ENCODE peak calls at places on chromosomes 11 and 22, in seven cellular contexts. N is Panc1, T is stomach, X is HCT116, A is GM23338, Z is H1, D is sigmoid colon. W is an unnamed sample.

GRCh38 chr11:111429066-111429506 is 50.0 kb upstream of the POU2AF1 start:
- DNase-seq in N (no peak), A (peak), D (peak), Z (no peak), T (peak), X (peak), W (no peak)

GRCh38 chr11:93573184-93573583 is 30.0 kb upstream of the SMCO4 start:
- DNase-seq in T (no peak), X (no peak), Z (no peak), N (no peak), A (no peak), D (no peak), W (no peak)

GRCh38 chr22:22756109-22756508 is 111.7 kb downstream of the GGTLC2 start:
- DNase-seq in T (no peak), D (no peak), X (no peak), N (no peak), A (no peak), Z (no peak), W (no peak)

GRCh38 chr11:112795896-112796686 is 165.1 kb upstream of the NCAM1 start:
- DNase-seq in Z (no peak), D (peak), N (no peak), X (no peak), T (no peak), A (no peak), W (no peak)

GRCh38 chr11:103926990-103927389 is 109.5 kb upstream of the DDI1 start:
- DNase-seq in D (no peak), Z (no peak), A (no peak), T (no peak), X (no peak), N (no peak), W (no peak)

GRCh38 chr11:46278387-46279173 is 1.1 kb downstream of the CREB3L1 start:
- DNase-seq in D (peak), Z (no peak), N (no peak), X (no peak), A (peak), T (peak), W (no peak)

GRCh38 chr11:108286369-108286768 is 63.5 kb downstream of the ATM start:
- DNase-seq in X (no peak), D (no peak), A (peak), N (no peak), Z (no peak), T (no peak), W (no peak)

GRCh38 chr11:47378836-47379170 is 456 bp upstream of the SPI1 start:
- DNase-seq in T (no peak), D (no peak), N (no peak), Z (no peak), A (no peak), X (no peak), W (peak)

GRCh38 chr22:23300476-23300875 is 120.2 kb downstream of the BCR start:
- DNase-seq in D (no peak), N (no peak), A (no peak), T (no peak), X (no peak), Z (no peak), W (no peak)

GRCh38 chr22:38246692-38247091 is 26.1 kb downstream of the TMEM184B start:
- DNase-seq in D (peak), Z (no peak), X (no peak), T (no peak), A (no peak), N (no peak), W (no peak)

GRCh38 chr22:38755155-38755910 is 465 bp downstream of the SUN2 start:
- DNase-seq in A (peak), N (no peak), Z (no peak), X (no peak), T (peak), D (peak), W (peak)

GRCh38 chr11:22433066-22433450 is 94.9 kb downstream of the SLC17A6 start:
- DNase-seq in Z (no peak), T (no peak), A (peak), N (no peak), D (no peak), X (no peak), W (no peak)

GRCh38 chr11:76205252-76206076 is 838 bp downstream of the WNT11 start:
- DNase-seq in A (no peak), Z (no peak), X (no peak), N (no peak), D (no peak), T (no peak), W (no peak)

GRCh38 chr11:73510877-73511276 is 87.0 kb downstream of the FAM168A start:
- DNase-seq in A (no peak), N (no peak), X (no peak), Z (no peak), T (no peak), D (no peak), W (no peak)

GRCh38 chr11:64165482-64165841 is 451 bp downstream of the MACROD1 start:
- DNase-seq in N (no peak), A (no peak), D (no peak), X (no peak), Z (no peak), T (no peak), W (no peak)

GRCh38 chr11:2810401-2811205 is 75.0 kb downstream of the CDKN1C start:
- DNase-seq in A (no peak), Z (no peak), T (no peak), N (no peak), D (no peak), X (no peak), W (peak)

GRCh38 chr11:36097219-36097650 is 153.4 kb downstream of the LDLRAD3 start:
- DNase-seq in T (no peak), N (no peak), A (no peak), X (no peak), D (no peak), Z (no peak), W (no peak)

DNA sequence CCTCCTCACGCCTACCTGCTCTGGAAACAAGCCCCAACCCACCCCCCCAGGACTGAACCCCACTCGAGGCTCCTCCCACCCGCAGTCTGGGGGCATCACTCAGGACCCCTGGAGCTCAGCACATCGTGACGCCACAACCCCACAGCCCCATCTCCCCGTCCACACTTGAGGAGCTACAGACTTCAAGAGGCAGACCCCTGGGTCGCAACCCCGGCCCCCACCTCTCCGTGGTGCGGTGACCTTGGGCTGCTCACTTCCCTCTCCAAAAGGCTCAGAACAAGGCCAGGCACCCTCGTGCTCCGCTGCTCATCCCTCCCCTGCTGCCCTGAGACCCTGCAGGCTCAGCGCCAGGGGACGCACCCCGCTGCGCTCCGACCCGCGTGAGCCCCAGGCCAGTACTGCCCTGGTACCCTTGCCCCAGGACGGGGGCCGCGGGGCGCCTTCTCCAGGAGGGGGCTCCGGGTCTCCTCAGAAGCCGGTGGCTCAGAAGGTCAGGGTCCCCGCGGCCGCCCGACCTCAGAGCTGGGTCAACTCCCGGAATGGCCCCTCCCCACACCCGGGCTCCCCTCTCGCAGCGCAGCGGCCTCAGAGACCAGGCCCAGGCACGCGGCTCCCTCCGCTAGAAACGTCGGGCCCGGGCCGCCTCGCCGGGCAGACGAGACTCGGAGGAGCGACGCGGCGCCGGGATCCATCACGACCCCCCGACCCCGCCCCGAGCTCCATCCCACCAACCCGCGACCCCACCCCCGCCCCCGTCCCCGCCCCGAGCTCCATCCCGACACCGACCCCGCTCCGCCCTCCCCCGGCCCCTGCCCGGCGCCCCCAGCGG is 614 bp downstream of the GATD1 start:
- DNase-seq in T (no peak), N (no peak), D (peak), X (no peak), Z (no peak), A (peak), W (peak)
- TF ChIP-seq POLR2AphosphoS5 in T (no peak), N (peak), D (no peak), X (no peak), Z (no peak), A (peak), W (no peak)

GRCh38 chr22:36461665-36462474 is 19.6 kb downstream of the TXN2 start:
- DNase-seq in X (no peak), A (peak), T (no peak), Z (peak), N (no peak), D (peak), W (no peak)
- TF ChIP-seq POLR2AphosphoS5 in X (no peak), A (no peak), T (peak), Z (peak), N (no peak), D (no peak), W (peak)

DNA sequence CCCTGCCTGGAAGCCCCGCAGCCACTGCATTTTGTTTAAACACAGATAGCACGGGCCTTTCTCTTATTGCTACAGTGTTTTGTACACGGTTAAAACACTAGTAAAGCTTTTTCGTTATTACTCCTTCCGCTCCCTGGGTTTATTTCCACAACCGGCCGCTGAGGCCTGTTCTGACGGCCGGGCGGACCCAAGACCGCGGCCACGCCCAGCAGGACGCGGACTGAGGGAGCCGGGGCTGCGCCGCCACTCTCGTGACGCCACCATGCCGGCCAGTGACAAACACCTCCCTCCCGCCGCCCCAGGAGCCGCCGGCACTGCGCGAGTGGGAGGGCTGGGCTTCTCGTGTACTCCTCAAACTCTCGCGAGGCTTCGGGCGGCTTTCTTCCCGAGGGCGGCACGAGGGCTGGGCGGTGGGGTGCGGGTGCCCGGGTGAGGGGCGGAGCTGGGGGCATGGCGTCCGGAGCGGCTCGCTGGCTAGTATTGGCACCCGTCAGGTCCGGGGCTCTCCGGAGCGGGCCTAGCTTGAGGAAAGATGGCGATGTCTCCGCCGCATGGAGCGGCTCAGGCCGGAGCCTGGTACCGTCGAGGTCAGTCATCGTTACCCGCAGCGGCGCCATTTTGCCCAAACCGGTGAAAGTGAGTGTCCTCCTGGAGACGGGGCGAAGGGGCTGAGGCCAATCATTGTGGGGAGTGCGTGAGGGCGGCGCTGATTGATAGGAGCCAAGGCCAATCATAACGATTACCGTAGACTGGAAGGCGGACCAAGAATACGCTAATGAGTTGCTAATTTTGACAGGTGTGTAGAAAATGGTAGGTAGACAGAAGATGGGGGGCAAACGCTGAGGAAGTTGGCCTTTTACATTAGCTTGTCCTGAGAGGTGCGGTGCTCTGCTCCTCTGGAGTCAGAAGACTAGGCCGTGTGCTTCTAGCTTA is at the start of gene SMDT1:
- DNase-seq in A (peak), N (peak), T (peak), D (peak), Z (peak), X (peak), W (peak)
- TF ChIP-seq POLR2AphosphoS5 in A (peak), N (peak), T (peak), D (peak), Z (peak), X (peak), W (peak)

GRCh38 chr11:26867286-26867685 is 126.6 kb upstream of the FIBIN start:
- DNase-seq in A (no peak), D (no peak), Z (no peak), T (no peak), X (no peak), N (no peak), W (no peak)

GRCh38 chr11:26862801-26863200 is 131.1 kb upstream of the FIBIN start:
- DNase-seq in Z (no peak), T (no peak), D (no peak), A (no peak), N (no peak), X (no peak), W (no peak)

GRCh38 chr11:26860411-26860810 is 133.5 kb upstream of the FIBIN start:
- DNase-seq in X (no peak), Z (no peak), A (no peak), N (no peak), T (no peak), D (no peak), W (no peak)

DNA sequence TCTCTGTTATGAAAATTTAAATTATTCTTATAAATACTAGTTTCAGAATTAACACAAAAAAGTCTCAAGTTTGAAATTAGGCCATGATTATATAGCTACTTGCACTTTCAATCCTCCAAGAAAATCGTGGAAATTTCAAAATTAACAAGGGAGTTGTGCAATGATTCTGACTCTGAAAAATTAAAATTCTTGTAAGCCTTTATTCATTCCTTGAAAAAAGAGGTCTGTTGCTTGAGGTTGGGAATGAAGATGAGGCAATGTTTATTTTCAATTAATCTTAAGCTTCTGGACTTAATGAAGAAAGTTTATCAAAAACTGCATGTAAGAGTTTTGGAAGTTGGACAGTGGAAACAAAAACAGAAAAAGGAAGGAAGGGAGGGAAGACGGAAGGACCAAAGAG is 128.2 kb upstream of the FIBIN start:
- DNase-seq in T (no peak), N (no peak), X (no peak), A (no peak), D (no peak), Z (no peak), W (no peak)
- TF ChIP-seq POLR2AphosphoS5 in T (no peak), N (no peak), X (no peak), A (no peak), D (no peak), Z (no peak), W (no peak)

GRCh38 chr11:72470386-72470785 is 36.1 kb upstream of the CLPB start:
- DNase-seq in Z (no peak), D (no peak), N (no peak), T (no peak), A (no peak), X (no peak), W (no peak)

GRCh38 chr11:72466410-72466809 is 32.1 kb upstream of the CLPB start:
- DNase-seq in A (no peak), D (no peak), Z (no peak), X (no peak), N (no peak), T (no peak), W (no peak)

GRCh38 chr11:72475359-72475758 is 41.0 kb upstream of the CLPB start:
- DNase-seq in D (no peak), T (no peak), A (no peak), X (no peak), Z (no peak), N (no peak), W (no peak)

GRCh38 chr11:72471005-72471898 is 36.9 kb upstream of the CLPB start:
- DNase-seq in Z (peak), N (no peak), T (peak), X (peak), D (peak), A (peak), W (peak)
- TF ChIP-seq POLR2AphosphoS5 in Z (no peak), N (no peak), T (no peak), X (no peak), D (no peak), A (no peak), W (peak)

GRCh38 chr11:60947666-60948065 is 4.3 kb downstream of the SLC15A3 start:
- DNase-seq in N (no peak), D (no peak), Z (no peak), A (peak), X (no peak), T (no peak), W (no peak)

GRCh38 chr11:60945295-60945667 is 6.7 kb downstream of the SLC15A3 start:
- DNase-seq in T (no peak), D (no peak), A (no peak), X (no peak), N (no peak), Z (no peak), W (no peak)

GRCh38 chr11:60944504-60945294 is 7.3 kb downstream of the SLC15A3 start:
- DNase-seq in N (no peak), A (peak), X (no peak), Z (no peak), D (no peak), T (no peak), W (no peak)

GRCh38 chr11:60948251-60948650 is 3.7 kb downstream of the SLC15A3 start:
- DNase-seq in D (peak), Z (no peak), T (no peak), A (no peak), X (no peak), N (no peak), W (no peak)

DNA sequence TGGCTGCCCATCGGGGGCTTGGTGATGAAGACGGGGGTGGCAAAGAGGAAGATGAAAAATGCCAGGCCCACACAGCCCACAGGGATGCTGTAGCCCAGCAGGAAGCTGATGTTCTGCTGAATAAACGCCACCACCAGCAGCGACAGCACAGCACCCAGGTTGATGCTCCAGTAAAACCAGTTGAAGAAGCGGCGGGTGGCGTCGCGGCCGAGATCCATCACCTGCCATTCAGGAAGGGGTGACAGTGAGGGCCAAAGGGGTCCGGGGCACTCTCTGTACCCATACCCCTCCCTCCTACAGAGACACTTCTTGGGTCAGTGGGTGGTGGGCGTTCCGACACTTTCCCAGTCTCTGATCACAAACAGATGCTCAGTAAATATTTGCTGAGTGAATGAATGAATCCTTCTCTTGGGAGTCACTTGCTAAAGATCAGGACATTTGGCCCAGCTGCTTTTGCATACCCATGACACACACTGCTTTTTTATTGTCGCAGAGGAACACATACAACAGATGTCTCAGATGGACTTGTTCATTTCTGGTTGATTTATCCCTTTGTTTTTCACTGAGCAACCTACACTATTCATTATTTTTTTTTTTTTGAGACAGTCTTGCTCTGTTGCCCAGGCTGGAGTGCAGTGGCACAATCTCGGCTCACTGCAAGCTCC is 5.2 kb downstream of the SLC15A3 start:
- DNase-seq in X (no peak), T (no peak), A (no peak), Z (no peak), D (no peak), N (no peak), W (no peak)
- TF ChIP-seq POLR2AphosphoS5 in X (no peak), T (no peak), A (no peak), Z (no peak), D (no peak), N (no peak), W (no peak)

DNA sequence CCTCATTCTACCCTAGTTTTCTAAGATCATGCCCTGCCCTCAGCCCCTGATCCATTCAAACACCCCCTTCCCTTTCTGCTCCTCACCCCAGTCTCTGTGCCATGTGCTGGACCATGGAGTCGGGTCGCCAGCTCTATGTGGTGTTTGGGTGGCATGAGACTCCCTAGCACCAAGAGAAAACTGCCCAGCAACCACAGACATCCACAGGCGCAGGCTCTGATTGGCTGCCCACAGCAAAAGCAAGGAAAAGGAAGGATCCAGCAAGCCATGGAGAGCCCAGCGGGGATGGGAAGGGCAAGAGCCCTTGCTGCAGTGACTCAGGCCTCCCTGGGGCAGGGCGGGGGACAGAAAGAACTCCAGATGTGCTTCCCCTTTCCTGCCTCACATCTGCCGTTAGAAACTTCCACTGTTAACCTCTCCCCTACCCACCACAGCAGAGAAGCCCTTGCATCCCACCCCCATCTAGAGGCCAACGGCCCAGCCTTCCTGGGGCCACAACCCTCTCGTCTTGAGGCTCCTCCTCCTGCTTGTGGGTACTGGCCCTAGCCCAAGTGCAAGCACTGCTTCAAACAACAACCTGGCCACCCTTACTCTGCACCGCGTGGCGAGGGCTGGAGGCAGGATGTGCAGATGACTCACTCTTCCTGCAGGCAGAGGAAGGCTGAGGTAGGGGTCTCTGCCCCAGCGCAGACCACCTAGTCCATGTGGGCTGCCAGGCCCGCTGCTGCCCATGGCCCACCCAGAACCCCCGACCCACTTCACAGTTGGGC is 9.7 kb upstream of the AHNAK start:
- DNase-seq in X (peak), Z (peak), N (peak), T (peak), A (peak), D (peak), W (peak)
- TF ChIP-seq POLR2AphosphoS5 in X (peak), Z (no peak), N (peak), T (peak), A (peak), D (peak), W (peak)

GRCh38 chr11:122342089-122342749 is 226.2 kb upstream of the BLID start:
- DNase-seq in T (no peak), Z (no peak), D (no peak), A (no peak), X (peak), N (no peak), W (no peak)
- TF ChIP-seq POLR2AphosphoS5 in T (no peak), Z (no peak), D (no peak), A (no peak), X (no peak), N (no peak), W (no peak)

GRCh38 chr22:19854778-19855503 is at the start of the genes GNB1L and RTL10:
- DNase-seq in N (peak), X (peak), Z (peak), A (peak), T (peak), D (peak), W (peak)
- TF ChIP-seq POLR2AphosphoS5 in N (peak), X (peak), Z (peak), A (peak), T (peak), D (peak), W (peak)

W was measured in spleen.